ENCODE peak calls at places on chromosomes 16 and 17, in eight cellular contexts. T is WTC11, O is SK-N-SH, J is NB4, D is A549, M is H1, A is HepG2, P is GM12878. K is an unnamed sample.

GRCh38 chr17:38550661-38551060 is 55.1 kb downstream of the SRCIN1 start:
- DNase-seq in O (no peak), P (no peak), T (no peak), M (no peak), J (no peak), A (no peak), D (no peak), K (no peak)

GRCh38 chr16:63617990-63618763 is 1503.7 kb downstream of the CDH11 start:
- DNase-seq in T (peak), J (peak), O (no peak), D (peak), M (no peak), P (no peak), A (no peak), K (no peak)

GRCh38 chr17:77096570-77097214 is 44.1 kb upstream of the SEC14L1 start:
- DNase-seq in D (peak), M (no peak), O (peak), J (peak), A (peak), T (no peak), P (no peak), K (peak)

GRCh38 chr17:82613283-82614094 is 34.8 kb downstream of the WDR45B start:
- DNase-seq in J (no peak), T (peak), P (no peak), A (no peak), O (peak), M (no peak), D (no peak), K (no peak)

GRCh38 chr17:28854457-28855382 is at the start of gene ERAL1:
- DNase-seq in P (peak), T (peak), M (peak), O (peak), D (peak), J (peak), A (peak), K (peak)

GRCh38 chr17:42904110-42904469 is 3.5 kb downstream of the G6PC1 start:
- DNase-seq in M (no peak), A (no peak), T (no peak), P (no peak), J (no peak), D (no peak), O (no peak), K (no peak)

GRCh38 chr16:30434852-30435251 is 5.0 kb upstream of the DCTPP1 start:
- DNase-seq in P (no peak), M (no peak), J (no peak), O (no peak), D (no peak), A (no peak), T (no peak), K (no peak)

GRCh38 chr17:37488009-37488604 is 1.6 kb upstream of the DUSP14 start:
- DNase-seq in A (peak), T (no peak), O (peak), J (peak), M (no peak), P (no peak), D (peak), K (peak)

GRCh38 chr17:49968380-49969133 is 433 bp upstream of the DLX4 start:
- DNase-seq in M (peak), A (peak), P (no peak), T (peak), J (peak), D (peak), O (peak), K (peak)

GRCh38 chr16:89722392-89723278 is 1.3 kb downstream of the ZNF276 start:
- DNase-seq in T (no peak), M (peak), D (no peak), O (no peak), P (no peak), A (no peak), J (peak), K (peak)

GRCh38 chr17:75530837-75531723 is 5.6 kb downstream of the LLGL2 start:
- DNase-seq in P (no peak), T (no peak), O (no peak), J (no peak), M (no peak), D (no peak), A (no peak), K (no peak)

GRCh38 chr17:75536401-75536800 is 10.9 kb downstream of the LLGL2 start:
- DNase-seq in T (no peak), M (no peak), O (no peak), A (no peak), D (no peak), P (no peak), J (no peak), K (no peak)

GRCh38 chr17:75535119-75535537 is 9.6 kb downstream of the LLGL2 start:
- DNase-seq in P (peak), A (no peak), T (no peak), O (no peak), D (no peak), M (no peak), J (no peak), K (no peak)

GRCh38 chr17:75535871-75536270 is 10.4 kb downstream of the LLGL2 start:
- DNase-seq in P (no peak), T (no peak), M (no peak), D (no peak), O (no peak), A (no peak), J (no peak), K (no peak)

GRCh38 chr17:75531724-75532090 is 6.2 kb downstream of the LLGL2 start:
- DNase-seq in A (no peak), D (no peak), M (no peak), J (no peak), O (no peak), T (no peak), P (no peak), K (no peak)
- TF ChIP-seq MAX in A (no peak), D (no peak), M (no peak), J (no peak), O (no peak), T (no peak), P (no peak), K (no peak)

GRCh38 chr17:12097326-12097725 is 76.6 kb downstream of the MAP2K4 start:
- DNase-seq in P (no peak), D (no peak), O (no peak), M (no peak), T (no peak), A (no peak), J (no peak), K (peak)

GRCh38 chr17:12099412-12099811 is 78.7 kb downstream of the MAP2K4 start:
- DNase-seq in J (no peak), T (no peak), A (peak), D (no peak), O (no peak), P (no peak), M (no peak), K (no peak)

GRCh38 chr17:12095522-12095921 is 74.8 kb downstream of the MAP2K4 start:
- DNase-seq in A (no peak), J (no peak), M (no peak), O (no peak), D (no peak), P (no peak), T (no peak), K (no peak)

GRCh38 chr17:12094336-12094735 is 73.7 kb downstream of the MAP2K4 start:
- DNase-seq in A (no peak), O (no peak), P (no peak), T (no peak), D (no peak), J (no peak), M (no peak), K (no peak)

DNA sequence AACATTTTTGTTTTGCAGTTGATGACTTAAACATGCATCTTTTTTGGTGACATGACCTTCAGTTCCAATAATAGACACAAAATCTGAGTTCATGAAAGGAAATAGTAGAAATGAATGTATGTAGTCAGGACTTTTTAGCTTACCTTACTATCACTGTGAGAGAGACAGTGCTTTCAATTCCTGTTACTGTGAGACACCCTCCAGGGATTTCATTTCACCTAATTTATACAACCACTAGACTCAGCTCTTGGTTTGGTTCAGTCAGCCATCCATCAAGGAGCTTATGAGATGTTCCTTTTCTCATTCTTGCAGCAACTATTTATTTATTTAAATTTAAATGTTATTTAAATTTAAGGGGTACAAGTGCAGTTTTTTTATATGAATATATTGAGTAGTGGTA is 77.9 kb downstream of the MAP2K4 start:
- DNase-seq in D (no peak), O (no peak), M (no peak), P (peak), A (no peak), T (no peak), J (no peak), K (no peak)
- TF ChIP-seq MAX in D (no peak), O (no peak), M (no peak), P (no peak), A (no peak), T (no peak), J (no peak), K (no peak)

GRCh38 chr16:84514874-84515835 is 10.7 kb upstream of the MEAK7 start:
- DNase-seq in A (peak), J (peak), D (no peak), O (no peak), T (no peak), M (no peak), P (peak), K (no peak)
- TF ChIP-seq MAX in A (peak), J (peak), D (no peak), O (no peak), T (no peak), M (no peak), P (peak), K (no peak)

DNA sequence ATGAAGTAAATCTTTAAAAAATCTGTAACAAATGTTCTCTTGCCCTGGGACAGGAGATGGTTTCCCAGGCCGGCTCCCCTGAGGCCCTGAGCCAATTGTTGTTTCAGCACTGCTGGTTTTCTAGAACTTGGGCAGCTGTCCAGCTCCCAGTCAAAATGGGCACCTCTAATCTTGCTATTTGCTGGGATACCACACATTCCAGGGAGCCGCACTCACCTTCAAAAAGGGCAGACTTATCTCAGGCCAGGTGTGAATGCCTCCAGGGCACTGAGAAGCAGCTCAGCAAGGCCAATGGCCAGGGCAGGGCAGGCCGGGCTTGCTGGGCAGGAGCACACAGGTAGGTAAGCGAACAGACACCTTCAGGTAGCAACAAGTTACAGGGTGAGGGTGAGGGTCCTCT is 24.4 kb downstream of the TRIM16 start:
- DNase-seq in T (no peak), P (no peak), O (no peak), J (no peak), A (no peak), D (no peak), M (no peak), K (peak)
- TF ChIP-seq MAX in T (no peak), P (no peak), O (no peak), J (no peak), A (no peak), D (no peak), M (no peak), K (no peak)

GRCh38 chr17:75366432-75366831 is 39.0 kb downstream of the GRB2 start:
- DNase-seq in A (no peak), T (no peak), D (no peak), J (no peak), P (no peak), O (no peak), M (no peak), K (no peak)

GRCh38 chr17:75365009-75365930 is 40.2 kb downstream of the GRB2 start:
- DNase-seq in P (no peak), A (no peak), T (no peak), J (no peak), M (no peak), D (no peak), O (peak), K (no peak)

GRCh38 chr17:75365931-75366275 is 39.6 kb downstream of the GRB2 start:
- DNase-seq in T (no peak), P (no peak), M (no peak), A (no peak), O (no peak), J (no peak), D (no peak), K (peak)

GRCh38 chr17:75370288-75370687 is 35.2 kb downstream of the GRB2 start:
- DNase-seq in O (no peak), J (no peak), P (no peak), A (no peak), T (no peak), D (no peak), M (no peak), K (no peak)

DNA sequence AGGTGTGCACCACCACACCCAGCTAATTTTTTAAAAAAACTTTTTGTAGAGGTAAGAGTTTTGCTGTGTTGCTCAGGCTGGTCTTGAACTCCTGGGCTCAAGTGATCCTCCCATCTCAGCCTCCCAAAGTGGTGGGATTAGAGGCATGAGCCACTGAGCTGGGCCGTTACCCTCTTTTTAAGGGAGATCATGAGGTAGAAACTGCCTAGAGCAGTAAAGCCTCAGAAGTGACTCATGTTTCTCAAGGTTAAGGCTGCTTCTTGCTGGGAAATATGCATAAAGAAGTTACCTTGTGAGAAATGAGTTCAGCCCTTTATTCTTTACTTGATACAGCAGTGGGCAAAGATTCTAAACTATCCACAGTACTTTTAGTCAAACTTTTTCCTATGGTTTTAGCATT is 38.2 kb downstream of the GRB2 start:
- DNase-seq in J (peak), O (no peak), A (no peak), P (no peak), M (no peak), T (no peak), D (peak), K (no peak)
- TF ChIP-seq MAX in J (no peak), O (no peak), A (no peak), P (no peak), M (no peak), T (no peak), D (no peak), K (no peak)

DNA sequence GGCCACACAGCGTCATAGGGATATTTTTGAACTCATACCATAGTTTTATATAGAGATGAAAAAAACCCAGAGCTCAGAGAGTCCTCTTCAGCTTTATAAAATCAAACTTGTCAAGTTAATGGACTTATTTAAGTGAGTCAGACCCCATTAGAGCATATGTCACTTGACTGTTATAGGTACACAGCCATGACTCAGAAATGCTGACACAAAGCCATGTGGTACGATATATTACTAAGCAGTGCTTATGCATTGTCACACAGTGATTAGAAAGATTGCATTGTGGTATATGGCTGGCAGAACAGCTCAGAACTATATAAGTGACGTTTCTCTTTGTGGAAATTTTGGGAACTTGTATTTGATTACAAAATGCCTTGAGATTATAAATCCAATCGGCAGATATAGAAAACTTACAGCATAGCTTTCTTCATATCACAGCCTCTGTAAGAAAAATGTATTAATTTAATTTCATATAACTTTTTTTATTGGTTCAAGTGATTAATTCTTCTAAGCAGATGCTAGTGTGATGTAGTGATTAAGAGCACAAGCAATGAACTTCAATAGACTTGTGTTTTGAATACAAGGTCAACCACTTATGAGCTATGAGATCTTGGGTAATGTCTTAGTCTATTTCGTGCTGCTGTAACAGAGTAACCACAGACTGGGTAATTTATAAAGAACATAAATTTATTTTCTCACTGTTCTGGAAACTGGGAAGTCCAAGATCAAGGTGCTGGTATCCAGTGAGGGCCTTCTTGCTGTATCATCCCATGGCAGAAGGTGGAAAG is 25.8 kb upstream of the GINS3 start:
- DNase-seq in P (no peak), J (peak), M (no peak), D (peak), A (peak), O (no peak), T (no peak), K (peak)
- TF ChIP-seq MAX in P (no peak), J (peak), M (no peak), D (no peak), A (no peak), O (peak), T (no peak), K (no peak)

GRCh38 chr16:21667575-21667974 is 3.8 kb downstream of the OTOA start:
- DNase-seq in D (no peak), M (no peak), A (no peak), T (no peak), P (no peak), J (no peak), O (no peak), K (no peak)
- TF ChIP-seq MAX in D (no peak), M (no peak), A (no peak), T (no peak), P (no peak), J (no peak), O (no peak), K (no peak)

DNA sequence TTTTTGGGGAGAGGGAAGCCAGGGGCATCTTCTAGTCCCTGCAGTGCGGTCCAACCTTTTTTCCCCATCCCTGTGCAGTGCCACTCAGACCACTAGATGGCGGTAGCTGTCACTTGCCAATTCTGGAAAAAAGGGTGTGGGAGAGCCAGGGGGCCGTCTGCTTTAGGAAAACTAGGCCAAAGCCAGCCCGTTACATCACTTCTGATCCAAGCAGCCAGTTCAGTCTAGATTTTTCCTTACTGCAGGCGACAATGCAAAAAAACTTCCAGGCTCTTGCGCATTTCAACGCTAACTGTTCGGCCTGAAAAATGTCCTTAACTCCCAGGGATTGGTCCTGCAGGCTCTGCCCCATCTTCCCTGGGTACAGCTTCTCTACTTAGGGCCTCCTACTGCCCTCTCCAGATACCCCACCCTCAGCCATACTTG is 69.2 kb upstream of the CES5A start:
- DNase-seq in P (no peak), O (peak), M (peak), D (peak), A (peak), J (peak), T (peak), K (peak)
- TF ChIP-seq MAX in P (no peak), O (no peak), M (no peak), D (no peak), A (no peak), J (no peak), T (no peak), K (no peak)

DNA sequence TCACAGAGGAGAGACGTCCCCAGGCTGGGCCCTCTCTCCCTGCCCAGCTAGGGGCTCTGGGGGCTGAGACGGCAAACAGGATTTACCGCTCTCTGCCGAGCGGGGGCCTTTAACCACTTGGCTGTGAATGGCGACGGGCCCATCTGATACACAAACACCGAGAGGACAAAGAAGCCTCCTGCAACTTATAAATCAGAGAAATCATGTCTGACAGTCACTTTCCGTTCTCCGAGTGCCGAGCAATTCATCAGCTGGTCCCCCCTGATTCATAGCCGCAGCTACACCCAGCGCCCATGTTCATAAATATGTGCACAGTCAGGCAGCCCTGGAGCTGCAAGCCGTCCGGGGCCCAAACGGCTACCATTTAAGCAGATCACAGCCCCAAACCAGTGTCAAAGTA is 154.4 kb downstream of the C16orf78 start:
- DNase-seq in M (no peak), T (no peak), P (no peak), O (peak), A (no peak), J (no peak), D (no peak), K (peak)
- TF ChIP-seq MAX in M (no peak), T (no peak), P (no peak), O (no peak), A (no peak), J (no peak), D (no peak), K (no peak)